ENCODE peak calls at places on chromosome 10, in four cellular contexts. F is suprapubic skin, P is uterus, G is ovary. M is an unnamed sample.

GRCh38 chr10:119386666-119387065 is 155.9 kb downstream of the RGS10 start:
- DNase-seq in F (no peak), P (no peak), G (no peak), M (no peak)

GRCh38 chr10:124323145-124323725 is 95.5 kb downstream of the OAT start:
- DNase-seq in F (no peak), P (no peak), G (peak; percentile 11), M (no peak)

GRCh38 chr10:46555366-46555712 is 1.1 kb downstream of the GPRIN2 start:
- DNase-seq in F (no peak), P (no peak), G (no peak), M (no peak)

GRCh38 chr10:124197301-124198148 is 104.1 kb upstream of the CHST15 start:
- DNase-seq in F (no peak), P (no peak), G (no peak), M (no peak)

GRCh38 chr10:14604181-14605142 is 170.2 kb downstream of the FAM107B start:
- DNase-seq in F (peak; percentile 85), P (peak; percentile 81), G (peak; percentile 88), M (peak; percentile 86)

GRCh38 chr10:99621454-99622246 is 1.4 kb upstream of the SLC25A28 start:
- DNase-seq in F (no peak), P (no peak), G (peak; percentile 48), M (no peak)

GRCh38 chr10:1498746-1499343 is 238.5 kb downstream of the ADARB2 start:
- DNase-seq in F (no peak), P (no peak), G (no peak), M (no peak)

GRCh38 chr10:15232279-15232678 is 63.8 kb upstream of the NMT2 start:
- DNase-seq in F (no peak), P (no peak), G (no peak), M (no peak)

GRCh38 chr10:76082956-76083355 is 651.5 kb downstream of the LRMDA start:
- DNase-seq in F (no peak), P (no peak), G (no peak), M (no peak)

GRCh38 chr10:94524146-94524545 is 21.4 kb upstream of the HELLS start:
- DNase-seq in F (no peak), P (no peak), G (no peak), M (no peak)

GRCh38 chr10:127990846-127991542 is 84.1 kb downstream of the PTPRE start:
- DNase-seq in F (no peak), P (no peak), G (no peak), M (no peak)

GRCh38 chr10:98314577-98315284 is 46.7 kb upstream of the LOXL4 start:
- DNase-seq in F (no peak), P (no peak), G (no peak), M (peak; percentile 43)

GRCh38 chr10:127986543-127987466 is 79.9 kb downstream of the PTPRE start:
- DNase-seq in F (no peak), P (no peak), G (no peak), M (no peak)

GRCh38 chr10:103894454-103894853 is 23.5 kb downstream of the STN1 start:
- DNase-seq in F (no peak), P (no peak), G (no peak), M (no peak)

GRCh38 chr10:103554488-103555320 is 61.2 kb downstream of the NEURL1 start:
- DNase-seq in F (no peak), P (peak; percentile 85), G (peak; percentile 73), M (peak; percentile 31)

GRCh38 chr10:88896336-88897018 is 16.4 kb downstream of the STAMBPL1 start:
- DNase-seq in F (no peak), P (no peak), G (no peak), M (no peak)

GRCh38 chr10:87771871-87772500 is 46.0 kb downstream of the ATAD1 start:
- DNase-seq in F (no peak), P (no peak), G (no peak), M (no peak)

GRCh38 chr10:52443419-52444388 is 129.6 kb downstream of the DKK1 start:
- DNase-seq in F (no peak), P (no peak), G (no peak), M (no peak)

GRCh38 chr10:609868-610545 is 79.5 kb downstream of the DIP2C start:
- DNase-seq in F (no peak), P (no peak), G (peak; percentile 11), M (no peak)

GRCh38 chr10:4174197-4174596 is 389.2 kb upstream of the KLF6 start:
- DNase-seq in F (no peak), P (no peak), G (no peak), M (no peak)

GRCh38 chr10:14060320-14061070 is 270.2 kb downstream of the FRMD4A start:
- DNase-seq in F (no peak), P (no peak), G (no peak), M (no peak)

GRCh38 chr10:100882681-100883321 is 30.0 kb upstream of the SLF2 start:
- DNase-seq in F (no peak), P (peak; percentile 71), G (peak; percentile 72), M (no peak)

GRCh38 chr10:29305031-29305335 is 16.1 kb downstream of the LYZL1 start:
- DNase-seq in F (no peak), P (no peak), G (no peak), M (no peak)

GRCh38 chr10:34698979-34699378 is 116.1 kb downstream of the PARD3 start:
- DNase-seq in F (no peak), P (no peak), G (no peak), M (no peak)

GRCh38 chr10:71939861-71940474 is 24.2 kb upstream of the CHST3 start:
- DNase-seq in F (no peak), P (no peak), G (no peak), M (no peak)

GRCh38 chr10:31768467-31768866 is 160.2 kb downstream of the ARHGAP12 start:
- DNase-seq in F (no peak), P (no peak), G (no peak), M (no peak)

GRCh38 chr10:89392974-89393373 is 551 bp downstream of the IFIT1 start:
- DNase-seq in F (no peak), P (peak; percentile 65), G (no peak), M (no peak)

GRCh38 chr10:123988694-123989093 is 97.1 kb upstream of the CPXM2 start:
- DNase-seq in F (no peak), P (no peak), G (no peak), M (no peak)

GRCh38 chr10:74418285-74418872 is 267.4 kb downstream of the ADK start:
- DNase-seq in F (no peak), P (no peak), G (no peak), M (peak; percentile 36)

GRCh38 chr10:17781856-17782255 is 27.3 kb upstream of the MRC1 start:
- DNase-seq in F (no peak), P (no peak), G (no peak), M (no peak)

GRCh38 chr10:88174391-88174790 is 311.0 kb downstream of the PTEN start:
- DNase-seq in F (no peak), P (no peak), G (no peak), M (no peak)

GRCh38 chr10:88895252-88895651 is 15.2 kb downstream of the STAMBPL1 start:
- DNase-seq in F (no peak), P (no peak), G (no peak), M (no peak)

GRCh38 chr10:1358860-1359598 is 302.8 kb downstream of the WDR37 start:
- DNase-seq in F (no peak), P (no peak), G (no peak), M (no peak)

GRCh38 chr10:24415455-24416169 is 206.7 kb downstream of the KIAA1217 start:
- DNase-seq in F (peak; percentile 94), P (peak; percentile 37), G (peak; percentile 95), M (peak; percentile 63)

GRCh38 chr10:116274141-116274861 is 1.3 kb upstream of the GFRA1 start:
- DNase-seq in F (peak; percentile 84), P (no peak), G (peak; percentile 40), M (no peak)

GRCh38 chr10:116271593-116272496 is 1.2 kb downstream of the GFRA1 start:
- DNase-seq in F (no peak), P (no peak), G (peak; percentile 46), M (no peak)

GRCh38 chr10:116269612-116270011 is 3.4 kb downstream of the GFRA1 start:
- DNase-seq in F (no peak), P (peak; percentile 32), G (peak; percentile 43), M (no peak)

GRCh38 chr10:116270691-116271592 is 2.1 kb downstream of the GFRA1 start:
- DNase-seq in F (no peak), P (no peak), G (peak; percentile 40), M (no peak)

GRCh38 chr10:116272497-116273221 is at the start of gene GFRA1:
- DNase-seq in F (no peak), P (no peak), G (peak; percentile 43), M (no peak)
- H3K27me3 ChIP-seq in F (peaks cover 61% of the 10 kb centered on the region), P (peaks cover 14% of the 10 kb centered on the region), G (no peaks in the 10 kb centered on the region), M (peaks cover 50% of the 10 kb centered on the region)

GRCh38 chr10:97298223-97298571 is 5.8 kb upstream of the ARHGAP19 start:
- DNase-seq in F (peak; percentile 15), P (no peak), G (no peak), M (no peak)

GRCh38 chr10:97292862-97293198 is 393 bp upstream of the ARHGAP19 start:
- DNase-seq in F (no peak), P (no peak), G (no peak), M (no peak)

GRCh38 chr10:97291357-97292096 is 910 bp downstream of the ARHGAP19 start:
- DNase-seq in F (peak; percentile 55), P (no peak), G (no peak), M (no peak)

GRCh38 chr10:97297556-97298222 is 5.3 kb upstream of the ARHGAP19 start:
- DNase-seq in F (no peak), P (no peak), G (no peak), M (no peak)

GRCh38 chr10:97292097-97292861 is at the start of gene ARHGAP19:
- DNase-seq in F (peak; percentile 98), P (peak; percentile 98), G (peak; percentile 93), M (peak; percentile 95)
- TF ChIP-seq POLR2A in F (no peak), P (peak; percentile 75), G (peak; percentile 51), M (no peak)

GRCh38 chr10:70376436-70377378 is 5.7 kb downstream of the LRRC20 start:
- DNase-seq in F (no peak), P (no peak), G (no peak), M (no peak)
- H3K4me1 ChIP-seq in F (peaks cover 6% of the 10 kb centered on the region), P (peaks cover 3% of the 10 kb centered on the region), G (no peaks in the 10 kb centered on the region), M (peaks cover 6% of the 10 kb centered on the region)

GRCh38 chr10:6875229-6875544 is 295.1 kb upstream of the PRKCQ start:
- DNase-seq in F (no peak), P (no peak), G (no peak), M (no peak)

GRCh38 chr10:6877351-6878066 is 297.4 kb upstream of the PRKCQ start:
- DNase-seq in F (no peak), P (no peak), G (no peak), M (no peak)

GRCh38 chr10:6878067-6878412 is 298.0 kb upstream of the PRKCQ start:
- DNase-seq in F (no peak), P (no peak), G (no peak), M (no peak)
- H3K27me3 ChIP-seq in F (peaks cover 40% of the 10 kb centered on the region), P (no peaks in the 10 kb centered on the region), G (no peaks in the 10 kb centered on the region), M (peaks cover 4% of the 10 kb centered on the region)

DNA sequence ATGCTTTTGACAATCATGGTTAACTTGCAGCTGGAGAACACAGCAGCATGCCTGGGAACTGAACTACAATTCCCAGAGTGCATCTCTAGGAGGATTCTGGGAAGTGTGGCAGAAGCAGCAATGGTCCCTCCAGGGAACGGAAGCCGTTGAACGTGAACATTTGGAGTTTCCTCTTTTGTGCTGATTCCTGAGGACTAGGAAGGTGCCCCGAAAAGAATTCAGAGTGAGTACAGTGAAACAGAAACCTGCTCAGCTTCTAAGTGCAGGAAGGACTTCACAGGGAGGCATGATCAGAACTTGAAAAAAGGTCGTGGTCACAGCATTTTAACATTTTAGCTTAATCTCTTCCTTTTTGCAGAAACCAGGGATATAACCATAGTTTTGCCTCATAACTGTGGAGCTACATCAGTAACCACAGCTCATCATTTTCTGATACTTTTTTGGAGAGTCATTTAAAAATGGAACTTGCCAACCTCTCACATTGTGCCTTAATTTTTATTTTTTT is at the start of gene NUDT13:
- DNase-seq in F (no peak), P (peak; percentile 79), G (peak; percentile 63), M (peak; percentile 70)
- TF ChIP-seq POLR2A in F (no peak), P (no peak), G (no peak), M (no peak)